ENCODE peak calls at places on chromosome 13, in eight cellular contexts. A is adrenal gland; E is fibroblast of lung; D is IMR-90; T is lower leg skin; R is naive thymus-derived CD4-positive, alpha-beta T cell; X is CD4-positive, CD25-positive, alpha-beta regulatory T cell; Q is aorta. Y is an unnamed sample.

GRCh38 chr13:47299316-47299715 is 402.5 kb upstream of the HTR2A start:
- DNase-seq in A (no peak), E (peak), D (peak), T (no peak), R (no peak), X (no peak), Q (no peak), Y (no peak)

GRCh38 chr13:45718992-45719391 is 16.9 kb downstream of the CBY2 start:
- DNase-seq in A (no peak), E (no peak), D (no peak), T (no peak), R (no peak), X (no peak), Q (no peak), Y (no peak)

GRCh38 chr13:100040196-100040595 is 48.7 kb upstream of the PCCA start:
- DNase-seq in A (no peak), E (no peak), D (no peak), T (no peak), R (no peak), X (no peak), Q (no peak), Y (no peak)

GRCh38 chr13:113759525-113760137 is 605 bp downstream of the TMEM255B start:
- DNase-seq in A (peak), E (peak), D (peak), T (peak), R (no peak), X (no peak), Q (peak), Y (no peak)

GRCh38 chr13:83151308-83151660 is 731.0 kb downstream of the SLITRK1 start:
- DNase-seq in A (no peak), E (peak), D (peak), T (no peak), R (no peak), X (no peak), Q (no peak), Y (no peak)

GRCh38 chr13:113905942-113906341 is 42.1 kb upstream of the GAS6 start:
- DNase-seq in A (no peak), E (no peak), D (no peak), T (peak), R (no peak), X (no peak), Q (no peak), Y (no peak)

GRCh38 chr13:38053896-38054295 is 184.3 kb upstream of the TRPC4 start:
- DNase-seq in A (no peak), E (no peak), D (no peak), T (no peak), R (no peak), X (no peak), Q (no peak), Y (no peak)

GRCh38 chr13:68697551-68697950 is 1410.1 kb upstream of the ATXN8OS start:
- DNase-seq in A (no peak), E (no peak), D (no peak), T (no peak), R (no peak), X (no peak), Q (no peak), Y (no peak)

GRCh38 chr13:110271313-110271712 is 35.6 kb downstream of the COL4A1 start:
- DNase-seq in A (no peak), E (no peak), D (no peak), T (peak), R (no peak), X (no peak), Q (no peak), Y (no peak)

GRCh38 chr13:94121686-94122085 is 357.8 kb downstream of the DCT start:
- DNase-seq in A (peak), E (peak), D (peak), T (no peak), R (no peak), X (no peak), Q (no peak), Y (no peak)

GRCh38 chr13:77874406-77874805 is 44.2 kb downstream of the EDNRB start:
- DNase-seq in A (no peak), E (peak), D (peak), T (no peak), R (no peak), X (no peak), Q (no peak), Y (no peak)

GRCh38 chr13:86684402-86684801 is 885.2 kb upstream of the SLITRK6 start:
- DNase-seq in A (no peak), E (peak), D (no peak), T (no peak), R (no peak), X (no peak), Q (no peak), Y (no peak)

GRCh38 chr13:79589605-79590511 is 108.9 kb downstream of the NDFIP2 start:
- DNase-seq in A (no peak), E (no peak), D (no peak), T (no peak), R (no peak), X (no peak), Q (no peak), Y (no peak)

GRCh38 chr13:98279473-98280175 is 102.6 kb upstream of the RNF113B start:
- DNase-seq in A (no peak), E (no peak), D (no peak), T (no peak), R (no peak), X (no peak), Q (no peak), Y (peak)

GRCh38 chr13:111241006-111241755 is 79.3 kb upstream of the TEX29 start:
- DNase-seq in A (no peak), E (no peak), D (no peak), T (no peak), R (no peak), X (no peak), Q (no peak), Y (no peak)

GRCh38 chr13:98291658-98292057 is 114.6 kb upstream of the RNF113B start:
- DNase-seq in A (no peak), E (no peak), D (no peak), T (no peak), R (no peak), X (no peak), Q (no peak), Y (no peak)

GRCh38 chr13:80151016-80151415 is 189.9 kb downstream of the SPRY2 start:
- DNase-seq in A (no peak), E (no peak), D (peak), T (no peak), R (no peak), X (no peak), Q (no peak), Y (no peak)

GRCh38 chr13:50404769-50405168 is 389.5 kb downstream of the KCNRG start:
- DNase-seq in A (no peak), E (no peak), D (no peak), T (no peak), R (no peak), X (no peak), Q (no peak), Y (no peak)

GRCh38 chr13:28494537-28494860 is 429 bp downstream of the FLT1 start:
- DNase-seq in A (no peak), E (no peak), D (no peak), T (no peak), R (no peak), X (no peak), Q (no peak), Y (no peak)

GRCh38 chr13:96817336-96817941 is 176.8 kb downstream of the OXGR1 start:
- DNase-seq in A (no peak), E (peak), D (peak), T (no peak), R (no peak), X (no peak), Q (no peak), Y (peak)

GRCh38 chr13:110342474-110342873 is 35.4 kb downstream of the COL4A2 start:
- DNase-seq in A (no peak), E (no peak), D (no peak), T (peak), R (no peak), X (no peak), Q (no peak), Y (no peak)

GRCh38 chr13:75685239-75685697 is 49.1 kb downstream of the LMO7 start:
- DNase-seq in A (no peak), E (peak), D (peak), T (no peak), R (no peak), X (no peak), Q (no peak), Y (no peak)

GRCh38 chr13:97318532-97318931 is 96.4 kb downstream of the MBNL2 start:
- DNase-seq in A (no peak), E (peak), D (peak), T (no peak), R (no peak), X (no peak), Q (no peak), Y (no peak)

GRCh38 chr13:56906909-56907308 is 233.8 kb upstream of the PRR20A start:
- DNase-seq in A (no peak), E (no peak), D (no peak), T (no peak), R (no peak), X (no peak), Q (no peak), Y (no peak)

GRCh38 chr13:27919299-27919933 is 384 bp upstream of the PDX1 start:
- DNase-seq in A (no peak), E (no peak), D (no peak), T (no peak), R (no peak), X (no peak), Q (no peak), Y (no peak)

GRCh38 chr13:61728468-61728867 is 312.8 kb upstream of the PCDH20 start:
- DNase-seq in A (no peak), E (peak), D (no peak), T (no peak), R (no peak), X (no peak), Q (no peak), Y (no peak)

GRCh38 chr13:45336025-45336800 is 4.8 kb downstream of the TPT1 start:
- DNase-seq in A (no peak), E (no peak), D (no peak), T (no peak), R (no peak), X (no peak), Q (no peak), Y (no peak)

GRCh38 chr13:103605546-103606326 is 539.5 kb upstream of the SLC10A2 start:
- DNase-seq in A (no peak), E (no peak), D (no peak), T (no peak), R (no peak), X (no peak), Q (no peak), Y (no peak)

GRCh38 chr13:32086791-32087441 is 55.3 kb downstream of the FRY start:
- DNase-seq in A (no peak), E (no peak), D (no peak), T (no peak), R (no peak), X (no peak), Q (no peak), Y (no peak)

GRCh38 chr13:83876546-83876945 is 5.7 kb downstream of the SLITRK1 start:
- DNase-seq in A (no peak), E (no peak), D (no peak), T (no peak), R (no peak), X (no peak), Q (no peak), Y (no peak)

GRCh38 chr13:26785845-26786630 is 25.5 kb upstream of the GPR12 start:
- DNase-seq in A (peak), E (no peak), D (no peak), T (peak), R (peak), X (peak), Q (peak), Y (peak)

GRCh38 chr13:46983881-46984280 is 87.0 kb upstream of the HTR2A start:
- DNase-seq in A (no peak), E (peak), D (peak), T (no peak), R (no peak), X (no peak), Q (no peak), Y (no peak)

GRCh38 chr13:72217142-72217541 is 350.1 kb upstream of the DACH1 start:
- DNase-seq in A (no peak), E (no peak), D (no peak), T (no peak), R (no peak), X (no peak), Q (no peak), Y (no peak)

GRCh38 chr13:85148009-85148408 is 651.2 kb downstream of the SLITRK6 start:
- DNase-seq in A (peak), E (peak), D (no peak), T (no peak), R (no peak), X (no peak), Q (no peak), Y (no peak)

GRCh38 chr13:34085199-34085598 is 267.2 kb downstream of the RFC3 start:
- DNase-seq in A (no peak), E (no peak), D (no peak), T (no peak), R (no peak), X (no peak), Q (no peak), Y (no peak)

GRCh38 chr13:50942630-50943311 is 33.2 kb downstream of the RNASEH2B start:
- DNase-seq in A (no peak), E (no peak), D (no peak), T (no peak), R (no peak), X (no peak), Q (no peak), Y (no peak)

DNA sequence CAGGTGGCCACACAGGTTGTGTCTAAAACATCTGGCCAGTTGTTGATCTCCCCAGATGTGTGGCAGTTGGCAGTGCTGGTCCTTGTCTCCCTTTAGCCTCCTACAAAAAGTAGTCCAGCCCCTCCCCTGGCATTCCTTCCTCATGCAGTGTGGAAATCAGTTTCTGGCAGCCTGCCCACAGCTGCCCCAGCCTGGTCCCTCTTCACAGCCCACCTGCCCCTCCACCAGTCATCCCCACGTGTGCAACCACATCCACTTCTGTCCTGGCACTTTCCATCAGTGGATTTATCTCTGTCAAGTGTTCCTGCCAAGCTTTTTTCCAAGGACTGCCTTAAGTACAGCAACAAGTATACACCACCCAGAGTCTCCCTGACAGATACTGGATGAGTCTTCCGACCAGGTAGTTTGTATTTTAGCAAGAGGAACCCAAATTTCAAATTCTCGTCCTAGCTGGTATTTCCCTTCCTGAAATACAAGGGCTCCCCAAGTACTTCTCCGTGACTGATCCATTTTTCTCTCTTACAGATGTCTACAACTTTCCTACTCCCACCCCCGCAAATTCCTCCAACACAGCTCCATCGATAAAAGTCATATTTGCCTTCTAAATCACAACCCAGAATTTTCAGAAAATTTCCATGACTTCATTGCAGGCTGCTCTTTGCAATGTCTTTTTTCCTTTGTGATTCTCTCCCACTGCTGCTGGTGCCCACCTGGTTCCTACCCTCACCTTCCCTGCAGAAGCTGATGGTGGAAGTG is 313.5 kb downstream of the FOXO1 start:
- DNase-seq in A (peak), E (peak), D (no peak), T (no peak), R (no peak), X (no peak), Q (no peak), Y (no peak)
- H3K4me3 ChIP-seq in A (no peak), E (no peak), D (no peak), T (no peak), R (no peak), X (no peak), Q (no peak), Y (no peak)

DNA sequence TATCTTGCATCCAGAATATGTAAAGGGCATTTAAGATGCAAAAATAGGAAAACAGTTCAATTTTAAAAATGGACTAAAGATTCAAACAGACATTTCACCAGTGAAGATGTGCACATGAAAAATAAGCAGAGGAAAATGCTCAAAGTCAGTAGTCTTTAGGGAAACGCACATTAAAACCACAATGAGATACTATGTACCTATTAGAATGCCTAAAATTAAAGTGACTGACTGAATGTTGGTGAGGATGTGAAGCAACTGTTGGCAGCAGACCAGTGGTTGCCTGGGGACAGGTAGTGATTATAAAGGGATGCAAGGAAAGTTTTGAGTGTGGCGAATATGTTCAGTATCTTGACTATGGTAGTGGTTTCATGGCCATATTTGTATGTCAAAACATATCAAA is 75.2 kb downstream of the DGKH start:
- DNase-seq in A (no peak), E (no peak), D (no peak), T (no peak), R (no peak), X (no peak), Q (no peak), Y (no peak)
- H3K4me3 ChIP-seq in A (no peak), E (no peak), D (no peak), T (no peak), R (no peak), X (no peak), Q (no peak), Y (no peak)

GRCh38 chr13:48873598-48873997 is 102.1 kb upstream of the FNDC3A start:
- DNase-seq in A (no peak), E (peak), D (peak), T (no peak), R (no peak), X (no peak), Q (no peak), Y (no peak)

GRCh38 chr13:48876289-48876688 is 99.4 kb upstream of the FNDC3A start:
- DNase-seq in A (no peak), E (no peak), D (no peak), T (no peak), R (no peak), X (no peak), Q (no peak), Y (peak)

GRCh38 chr13:48873081-48873480 is 102.6 kb upstream of the FNDC3A start:
- DNase-seq in A (no peak), E (no peak), D (no peak), T (no peak), R (no peak), X (no peak), Q (no peak), Y (no peak)

GRCh38 chr13:48874165-48874564 is 101.5 kb upstream of the FNDC3A start:
- DNase-seq in A (no peak), E (no peak), D (no peak), T (no peak), R (no peak), X (no peak), Q (no peak), Y (no peak)

DNA sequence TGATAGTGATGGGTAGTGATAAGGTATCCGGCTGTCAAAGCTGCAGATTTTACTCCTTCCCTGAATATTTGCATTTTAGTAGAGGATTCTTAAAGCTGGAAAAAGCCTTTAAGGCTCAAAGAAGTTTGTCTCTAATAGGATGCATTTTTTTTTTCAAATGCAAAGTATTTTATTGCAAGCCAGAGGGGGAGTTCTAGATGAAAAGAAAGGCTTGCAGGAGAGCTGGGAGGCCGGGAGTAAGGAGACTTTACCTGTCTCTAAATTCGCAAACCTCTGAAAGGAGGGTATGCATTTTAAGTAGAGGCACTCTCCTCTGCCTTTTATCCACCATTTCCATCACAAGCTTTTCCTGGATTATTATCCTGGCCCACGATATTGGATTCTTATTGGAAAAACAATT is 100.6 kb upstream of the FNDC3A start:
- DNase-seq in A (no peak), E (no peak), D (no peak), T (no peak), R (no peak), X (no peak), Q (no peak), Y (no peak)
- H3K4me3 ChIP-seq in A (no peak), E (no peak), D (no peak), T (no peak), R (no peak), X (no peak), Q (no peak), Y (no peak)

GRCh38 chr13:23159205-23159586 is 21.6 kb upstream of the SGCG start:
- DNase-seq in A (no peak), E (peak), D (peak), T (no peak), R (no peak), X (no peak), Q (peak), Y (no peak)
- H3K4me3 ChIP-seq in A (no peak), E (peak), D (no peak), T (peak), R (no peak), X (no peak), Q (peak), Y (no peak)

GRCh38 chr13:30396434-30397075 is 25.7 kb upstream of the UBE2L5 start:
- DNase-seq in A (no peak), E (no peak), D (peak), T (no peak), R (no peak), X (peak), Q (no peak), Y (no peak)
- H3K4me3 ChIP-seq in A (no peak), E (no peak), D (no peak), T (no peak), R (no peak), X (peak), Q (no peak), Y (no peak)

GRCh38 chr13:40657961-40658360 is 8.5 kb downstream of the FOXO1 start:
- DNase-seq in A (no peak), E (no peak), D (no peak), T (no peak), R (no peak), X (no peak), Q (no peak), Y (no peak)

GRCh38 chr13:40657307-40657706 is 9.1 kb downstream of the FOXO1 start:
- DNase-seq in A (no peak), E (no peak), D (no peak), T (no peak), R (no peak), X (no peak), Q (no peak), Y (no peak)

GRCh38 chr13:40662866-40663265 is 3.6 kb downstream of the FOXO1 start:
- DNase-seq in A (no peak), E (no peak), D (no peak), T (no peak), R (no peak), X (no peak), Q (no peak), Y (no peak)

GRCh38 chr13:40660692-40661091 is 5.7 kb downstream of the FOXO1 start:
- DNase-seq in A (no peak), E (no peak), D (no peak), T (no peak), R (no peak), X (no peak), Q (no peak), Y (no peak)

GRCh38 chr13:40660270-40660669 is 6.2 kb downstream of the FOXO1 start:
- DNase-seq in A (no peak), E (no peak), D (no peak), T (no peak), R (no peak), X (no peak), Q (no peak), Y (no peak)
- H3K4me3 ChIP-seq in A (no peak), E (no peak), D (no peak), T (no peak), R (no peak), X (peak), Q (no peak), Y (no peak)

DNA sequence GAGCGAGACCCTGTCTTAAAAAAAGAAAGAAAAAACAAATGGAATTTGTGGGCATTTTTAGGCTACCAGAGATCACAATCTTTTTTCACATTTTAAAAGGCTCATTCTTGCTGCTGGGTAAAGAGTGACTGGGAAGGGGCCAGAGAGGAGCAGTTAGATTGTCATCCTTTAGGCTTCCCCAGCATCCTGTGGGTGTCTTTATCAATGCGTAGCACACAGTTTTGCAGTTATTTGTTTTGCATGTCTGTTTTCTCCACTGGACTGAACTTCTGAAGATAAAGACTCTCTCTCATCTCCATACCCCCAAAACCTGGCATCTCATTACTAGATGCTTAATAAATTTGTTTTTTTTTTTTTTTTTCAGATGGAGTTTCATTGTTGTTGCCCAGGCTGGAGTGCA is 2.1 kb upstream of the UTP14C start:
- DNase-seq in A (no peak), E (no peak), D (no peak), T (no peak), R (no peak), X (no peak), Q (no peak), Y (no peak)
- H3K4me3 ChIP-seq in A (no peak), E (no peak), D (no peak), T (no peak), R (no peak), X (no peak), Q (no peak), Y (no peak)